ENCODE peak calls at places on chromosomes 3 and 15, in six cellular contexts. I is cardiac fibroblast; F is H54; D is AG08395; N is naive thymus-derived CD4-positive, alpha-beta T cell; G is GM19239. K is an unnamed sample.

GRCh38 chr3:184399410-184399809 is 19.6 kb downstream of the CHRD start:
- DNase-seq in G (no peak), N (no peak), D (peak), I (peak), F (peak), K (no peak)

GRCh38 chr3:173891272-173892100 is 493.9 kb downstream of the NLGN1 start:
- DNase-seq in N (no peak), I (peak), G (no peak), D (no peak), F (no peak), K (peak)

GRCh38 chr3:136311971-136312370 is 61.8 kb downstream of the PCCB start:
- DNase-seq in N (no peak), D (no peak), I (no peak), F (no peak), G (no peak), K (no peak)

GRCh38 chr15:51162865-51163762 is 68.4 kb upstream of the TNFAIP8L3 start:
- DNase-seq in N (peak), D (peak), F (peak), I (peak), G (peak), K (peak)

GRCh38 chr15:75177360-75178071 is 24.2 kb upstream of the C15orf39 start:
- DNase-seq in G (no peak), F (no peak), D (no peak), N (no peak), I (no peak), K (no peak)

GRCh38 chr3:33883538-33884203 is 85.2 kb downstream of the PDCD6IP start:
- DNase-seq in N (peak), F (peak), D (peak), I (peak), G (no peak), K (peak)

GRCh38 chr15:42908538-42908937 is 12.0 kb downstream of the TTBK2 start:
- DNase-seq in N (no peak), I (no peak), G (no peak), F (no peak), D (no peak), K (no peak)

GRCh38 chr3:65758871-65759598 is 279.7 kb downstream of the MAGI1 start:
- DNase-seq in F (no peak), G (no peak), I (peak), N (no peak), D (no peak), K (no peak)

GRCh38 chr3:146203761-146204160 is 42.8 kb upstream of the PLOD2 start:
- DNase-seq in G (no peak), F (no peak), N (no peak), I (no peak), D (no peak), K (no peak)

GRCh38 chr15:65372787-65373067 is 5.1 kb downstream of the IGDCC3 start:
- DNase-seq in N (no peak), F (no peak), G (no peak), I (no peak), D (no peak), K (no peak)

GRCh38 chr15:70151008-70151407 is 53.3 kb upstream of the TLE3 start:
- DNase-seq in F (no peak), D (no peak), N (no peak), G (no peak), I (no peak), K (no peak)

GRCh38 chr15:63157891-63158431 is 684 bp upstream of the RPS27L start:
- DNase-seq in I (peak), D (peak), F (peak), G (peak), N (peak), K (peak)

GRCh38 chr3:84772841-84773240 is 185.9 kb upstream of the CADM2 start:
- DNase-seq in D (no peak), F (no peak), I (no peak), G (no peak), N (no peak), K (no peak)

GRCh38 chr3:46881819-46882376 is 4.4 kb downstream of the PTH1R start:
- DNase-seq in I (peak), D (no peak), G (no peak), F (no peak), N (no peak), K (no peak)